ENCODE peak calls at places on chromosomes 16 and 17, in four cellular contexts. Y is left ventricle myocardium inferior, J is pancreas, L is GM23338. S is an unnamed sample.

GRCh38 chr16:23423496-23424049 is 29.4 kb downstream of the COG7 start:
- DNase-seq in Y (peak), J (no peak), L (peak), S (peak)

GRCh38 chr16:28151180-28151579 is 60.6 kb downstream of the XPO6 start:
- DNase-seq in Y (no peak), J (no peak), L (no peak), S (no peak)

GRCh38 chr17:77842148-77842905 is 116.2 kb upstream of the TNRC6C start:
- DNase-seq in Y (peak), J (peak), L (no peak), S (peak)

GRCh38 chr17:45361976-45362375 is 45.2 kb upstream of the MAP3K14 start:
- DNase-seq in Y (no peak), J (no peak), L (no peak), S (no peak)

GRCh38 chr16:68539704-68540370 is 746 bp downstream of the ZFP90 start:
- DNase-seq in Y (no peak), J (no peak), L (peak), S (no peak)

GRCh38 chr17:75159196-75160031 is 5.1 kb upstream of the JPT1 start:
- DNase-seq in Y (no peak), J (no peak), L (no peak), S (peak)

GRCh38 chr16:15961060-15961511 is 11.7 kb downstream of the ABCC1 start:
- DNase-seq in Y (no peak), J (no peak), L (no peak), S (peak)

GRCh38 chr16:77414752-77415231 is 20.0 kb downstream of the ADAMTS18 start:
- DNase-seq in Y (no peak), J (no peak), L (no peak), S (peak)

DNA sequence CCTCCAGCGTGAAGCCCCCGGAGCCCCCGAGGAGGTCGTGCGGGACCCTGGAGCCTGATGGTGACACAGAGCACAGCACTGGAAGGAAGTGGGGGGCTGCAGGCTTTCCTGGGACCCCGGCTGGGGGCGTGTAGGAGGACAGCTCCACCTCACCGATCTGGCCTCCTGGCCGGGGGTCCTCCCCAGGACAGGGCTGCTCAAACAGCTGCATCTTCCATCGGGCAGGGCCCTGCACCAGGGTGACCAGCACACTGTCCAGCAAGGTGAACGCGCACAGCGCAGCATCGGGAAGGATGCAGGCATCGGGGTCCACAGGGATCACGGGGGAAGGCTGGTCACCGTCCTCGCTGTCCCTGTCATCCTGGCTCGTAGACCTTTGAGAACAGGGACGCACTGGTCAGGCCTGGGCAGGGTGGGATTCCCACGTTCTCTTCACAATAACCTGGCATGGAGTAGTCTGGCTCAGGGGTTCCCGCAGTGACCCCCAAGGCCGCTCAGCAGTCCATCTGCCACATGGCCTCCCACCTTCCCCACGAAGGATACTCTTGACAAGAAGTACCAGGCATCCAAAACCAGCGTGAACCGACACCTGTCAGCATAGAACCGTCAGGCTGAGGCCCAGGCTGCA is 1.2 kb downstream of the FAAP100 start:
- DNase-seq in Y (no peak), J (peak), L (no peak), S (no peak)
- H3K4me3 ChIP-seq in Y (peak), J (peak), L (peak), S (peak)

GRCh38 chr17:67491678-67492019 is 114.6 kb downstream of the PITPNC1 start:
- DNase-seq in Y (no peak), J (no peak), L (no peak), S (no peak)
- H3K4me3 ChIP-seq in Y (peak), J (no peak), L (no peak), S (no peak)

DNA sequence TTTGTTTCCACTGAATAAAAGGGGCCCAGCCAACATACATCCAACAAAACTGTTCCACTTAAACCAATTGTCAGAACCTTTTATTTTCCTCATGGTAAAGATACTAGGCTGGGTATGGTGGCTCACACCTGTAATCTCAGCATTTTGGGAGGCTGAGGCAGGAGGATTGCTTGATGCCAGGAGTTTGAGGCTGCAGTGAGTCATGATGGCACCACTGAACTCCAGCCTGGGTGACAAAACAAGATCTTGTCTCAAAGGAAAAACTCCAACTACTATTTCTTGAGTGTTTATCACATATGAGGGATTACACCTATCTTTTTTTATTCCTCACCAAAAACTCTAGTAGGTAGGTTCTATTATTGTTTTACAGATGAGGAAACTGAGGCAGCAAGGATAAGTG is 4.7 kb upstream of the PSMC5 start:
- DNase-seq in Y (no peak), J (no peak), L (no peak), S (no peak)
- H3K4me3 ChIP-seq in Y (no peak), J (no peak), L (no peak), S (no peak)

DNA sequence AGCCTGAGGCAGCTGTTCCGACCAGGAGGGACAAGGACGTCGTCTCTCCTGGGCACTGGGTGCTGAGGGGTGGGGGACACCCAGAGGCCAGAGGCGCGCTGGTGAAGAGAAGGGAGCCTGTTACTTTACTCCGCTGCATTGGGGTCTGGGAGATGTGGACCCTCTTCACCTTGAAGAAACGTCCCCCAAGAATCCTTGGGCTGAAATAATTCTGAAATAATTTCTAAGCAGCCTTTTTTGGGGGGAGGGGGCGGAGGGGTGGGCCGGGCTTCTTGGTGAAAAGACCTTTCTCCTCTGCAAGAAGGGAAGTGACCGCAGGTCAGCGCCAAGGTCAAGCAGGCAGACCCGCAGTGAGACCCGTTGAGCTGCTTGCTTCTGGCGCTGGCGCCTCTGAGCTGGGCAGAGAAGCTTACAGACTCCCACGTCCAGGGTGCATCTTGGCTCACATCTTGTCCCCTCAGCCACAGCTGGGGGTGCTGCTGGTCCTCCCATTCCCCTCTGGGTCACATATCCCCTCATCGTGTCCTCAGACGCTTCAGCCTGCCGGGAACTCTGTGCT is 1.1 kb downstream of the SYT17 start:
- DNase-seq in Y (no peak), J (peak), L (peak), S (no peak)
- H3K4me3 ChIP-seq in Y (peak), J (no peak), L (peak), S (no peak)

GRCh38 chr17:21457051-21458026 is 81.2 kb downstream of the KCNJ12 start:
- DNase-seq in Y (peak), J (peak), L (peak), S (peak)
- H3K4me3 ChIP-seq in Y (no peak), J (no peak), L (peak), S (no peak)

GRCh38 chr16:86574646-86575045 is 3.7 kb upstream of the FOXL1 start:
- DNase-seq in Y (no peak), J (no peak), L (no peak), S (no peak)

GRCh38 chr16:86576591-86577313 is 1.6 kb upstream of the FOXL1 start:
- DNase-seq in Y (no peak), J (no peak), L (peak), S (no peak)

GRCh38 chr16:86577314-86577971 is 906 bp upstream of the FOXL1 start:
- DNase-seq in Y (no peak), J (no peak), L (peak), S (no peak)

GRCh38 chr16:86575095-86575685 is 3.2 kb upstream of the FOXL1 start:
- DNase-seq in Y (no peak), J (no peak), L (no peak), S (no peak)

DNA sequence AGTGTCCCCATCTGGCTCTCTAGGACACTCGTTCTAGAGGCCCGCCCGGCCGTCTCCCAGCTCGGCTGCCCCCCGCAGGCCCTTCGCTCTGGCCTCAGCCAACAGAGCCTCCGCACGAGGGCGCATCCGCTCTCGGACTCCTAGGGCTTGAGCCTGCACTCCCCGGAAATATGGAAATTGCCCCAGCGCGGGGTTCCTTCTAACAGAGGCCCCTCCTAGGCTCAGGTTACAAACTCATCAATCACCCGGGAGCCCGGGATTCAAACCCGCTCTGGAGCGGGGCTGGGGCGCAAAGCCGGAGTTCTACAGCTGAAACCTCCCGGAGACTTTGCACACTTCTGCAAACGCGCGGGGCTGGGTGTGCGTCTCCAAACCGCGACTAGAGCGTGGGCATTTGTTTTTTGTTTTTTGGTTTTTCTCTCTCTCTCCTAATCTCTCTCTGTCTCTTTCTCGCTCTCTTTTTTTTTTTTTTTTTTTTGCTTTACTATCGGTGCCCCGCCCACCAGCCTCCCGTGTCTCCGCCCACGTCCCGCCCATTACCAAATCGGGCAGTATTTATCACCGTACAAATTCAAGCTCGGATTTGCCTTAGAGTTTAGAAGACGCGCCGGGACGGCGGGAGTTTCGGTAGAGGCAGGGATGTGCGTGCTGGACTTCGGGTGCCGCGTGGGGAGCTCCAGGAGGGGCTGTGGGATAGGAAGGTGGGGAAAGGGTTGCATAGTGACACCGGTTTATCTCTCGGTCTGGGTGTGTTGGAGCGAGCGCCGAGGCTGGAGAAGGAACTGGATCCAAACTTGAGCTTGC is 2.4 kb upstream of the FOXL1 start:
- DNase-seq in Y (peak), J (peak), L (peak), S (peak)
- H3K4me3 ChIP-seq in Y (peak), J (no peak), L (peak), S (peak)

GRCh38 chr16:10577305-10578202 is 2.8 kb downstream of the EMP2 start:
- DNase-seq in Y (peak), J (peak), L (peak), S (no peak)

GRCh38 chr16:10576390-10577304 is 3.8 kb downstream of the EMP2 start:
- DNase-seq in Y (no peak), J (no peak), L (no peak), S (no peak)

GRCh38 chr16:10579575-10579964 is 828 bp downstream of the EMP2 start:
- DNase-seq in Y (no peak), J (no peak), L (no peak), S (no peak)

GRCh38 chr16:10579965-10580918 is at the start of gene EMP2:
- DNase-seq in Y (peak), J (peak), L (peak), S (peak)

DNA sequence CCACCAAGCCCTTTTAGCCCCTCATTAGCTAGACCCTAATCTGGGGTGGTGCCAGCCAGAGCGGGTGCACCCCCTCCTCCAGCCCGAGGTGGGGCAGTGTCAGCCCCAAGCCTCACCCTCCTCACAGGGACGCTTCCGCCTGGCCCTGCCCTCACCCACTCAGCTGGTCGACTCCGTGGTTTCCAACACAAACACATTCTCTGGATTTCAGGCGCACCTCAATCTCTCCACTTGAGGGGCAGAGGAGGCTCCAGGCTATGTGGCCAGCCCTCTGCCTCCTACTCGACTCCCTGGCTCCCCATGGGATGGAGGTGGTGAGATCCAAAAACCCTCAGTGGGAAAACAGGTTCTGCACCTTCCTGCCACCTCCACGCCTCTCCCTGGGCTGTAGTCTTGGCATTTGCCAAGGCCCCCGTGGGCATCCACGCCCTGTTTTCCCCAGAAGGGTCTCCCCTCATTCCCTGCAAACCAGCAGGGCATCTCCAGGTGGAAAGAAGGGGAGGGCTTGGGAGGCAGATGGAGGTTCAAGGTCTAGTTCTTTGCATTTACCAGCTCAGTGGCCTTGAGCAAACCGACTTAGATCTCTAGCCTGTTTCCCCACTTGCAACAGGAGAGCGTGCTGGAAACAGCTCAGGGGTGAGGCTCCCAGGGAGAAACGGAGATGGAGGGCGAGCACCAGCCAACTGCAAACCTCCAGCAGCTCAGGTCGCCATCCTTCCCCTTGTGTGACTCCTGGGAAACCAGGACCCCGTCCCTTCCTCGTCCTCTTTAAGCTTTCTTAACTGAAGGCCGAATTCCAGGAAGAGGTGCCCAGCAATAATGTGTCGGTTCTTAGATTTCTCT is 1.7 kb downstream of the EMP2 start:
- DNase-seq in Y (peak), J (peak), L (no peak), S (no peak)
- H3K4me3 ChIP-seq in Y (peak), J (no peak), L (no peak), S (peak)

S was measured in MG63.